ENCODE peak calls at places on chromosomes 11 and 22, in seven cellular contexts. K, C, A, L, E, P and I are unnamed samples.

GRCh38 chr11:30960387-30960992 is 374.3 kb upstream of the MPPED2 start:
- DNase-seq in K (peak; percentile 2), C (peak; percentile 75), A (no peak), L (no peak), E (peak; percentile 7), P (peak; percentile 10), I (peak; percentile 5)

GRCh38 chr11:112279901-112280267 is 19.2 kb upstream of the PLET1 start:
- DNase-seq in K (peak; percentile 75), C (peak; percentile 56), A (peak; percentile 70), L (peak; percentile 76), E (peak; percentile 85), P (peak; percentile 73), I (peak; percentile 75)

GRCh38 chr11:131242616-131243015 is 127.8 kb upstream of the NTM start:
- DNase-seq in K (no peak), C (no peak), A (no peak), L (no peak), E (no peak), P (no peak), I (no peak)

GRCh38 chr22:24055283-24055682 is 44.2 kb downstream of the CABIN1 start:
- DNase-seq in K (no peak), C (no peak), A (no peak), L (no peak), E (no peak), P (no peak), I (no peak)

GRCh38 chr11:75025561-75025960 is 36.8 kb downstream of the NEU3 start:
- DNase-seq in K (no peak), C (no peak), A (no peak), L (no peak), E (no peak), P (no peak), I (no peak)

GRCh38 chr11:76577199-76577920 is 93.2 kb downstream of the LRRC32 start:
- DNase-seq in K (peak; percentile 78), C (peak; percentile 58), A (peak; percentile 84), L (no peak), E (peak; percentile 66), P (peak; percentile 89), I (no peak)

GRCh38 chr22:30306629-30307016 is 17.3 kb upstream of the CASTOR1 start:
- DNase-seq in K (no peak), C (no peak), A (no peak), L (no peak), E (no peak), P (no peak), I (no peak)

GRCh38 chr22:35921777-35922176 is 106.8 kb downstream of the RBFOX2 start:
- DNase-seq in K (peak; percentile 94), C (peak; percentile 83), A (no peak), L (peak; percentile 53), E (peak; percentile 37), P (peak; percentile 79), I (peak; percentile 28)

GRCh38 chr11:21316591-21316990 is 647.2 kb downstream of the NELL1 start:
- DNase-seq in K (no peak), C (no peak), A (no peak), L (no peak), E (no peak), P (no peak), I (no peak)

GRCh38 chr22:17629646-17630045 is 1.1 kb upstream of the ATP6V1E1 start:
- DNase-seq in K (no peak), C (no peak), A (no peak), L (no peak), E (no peak), P (no peak), I (no peak)

GRCh38 chr11:32244453-32244852 is 153.6 kb downstream of the RCN1 start:
- DNase-seq in K (no peak), C (no peak), A (no peak), L (no peak), E (no peak), P (no peak), I (no peak)

GRCh38 chr11:68659158-68659921 is 25.0 kb upstream of the GAL start:
- DNase-seq in K (peak; percentile 99), C (peak; percentile 52), A (peak; percentile 66), L (no peak), E (no peak), P (no peak), I (no peak)

GRCh38 chr11:126039485-126040271 is 23.0 kb downstream of the CDON start:
- DNase-seq in K (no peak), C (no peak), A (no peak), L (no peak), E (no peak), P (no peak), I (no peak)

GRCh38 chr11:32290783-32291182 is 144.6 kb downstream of the WT1 start:
- DNase-seq in K (no peak), C (no peak), A (no peak), L (no peak), E (no peak), P (no peak), I (peak; percentile 11)

GRCh38 chr11:69657456-69657910 is 16.5 kb downstream of the CCND1 start:
- DNase-seq in K (no peak), C (no peak), A (no peak), L (no peak), E (no peak), P (no peak), I (no peak)

GRCh38 chr11:134498326-134499139 is 86.5 kb upstream of the B3GAT1 start:
- DNase-seq in K (no peak), C (no peak), A (no peak), L (no peak), E (no peak), P (no peak), I (no peak)

GRCh38 chr11:131300304-131300703 is 70.1 kb upstream of the NTM start:
- DNase-seq in K (no peak), C (no peak), A (no peak), L (no peak), E (no peak), P (no peak), I (peak; percentile 45)

GRCh38 chr11:62671604-62672528 is at the start of the genes LBHD1 and UQCC3:
- DNase-seq in K (peak; percentile 93), C (peak; percentile 92), A (peak; percentile 66), L (peak; percentile 68), E (peak; percentile 81), P (peak; percentile 66), I (peak; percentile 72)

GRCh38 chr11:5159806-5160205 is 5.2 kb upstream of the OR52A1 start:
- DNase-seq in K (no peak), C (no peak), A (no peak), L (no peak), E (no peak), P (no peak), I (no peak)

GRCh38 chr11:57567512-57568329 is at the start of gene UBE2L6:
- DNase-seq in K (peak; percentile 80), C (peak; percentile 76), A (peak; percentile 83), L (peak; percentile 91), E (peak; percentile 71), P (peak; percentile 63), I (peak; percentile 57)

GRCh38 chr22:49887074-49887471 is 31.2 kb downstream of the ALG12 start:
- DNase-seq in K (no peak), C (no peak), A (no peak), L (no peak), E (no peak), P (no peak), I (no peak)

GRCh38 chr11:94740083-94740974 is 27.8 kb upstream of the AMOTL1 start:
- DNase-seq in K (peak; percentile 76), C (no peak), A (peak; percentile 59), L (peak; percentile 46), E (peak; percentile 88), P (peak; percentile 6), I (peak; percentile 54)

GRCh38 chr11:116927163-116927772 is 89.8 kb upstream of the APOA1 start:
- DNase-seq in K (no peak), C (no peak), A (no peak), L (peak; percentile 25), E (no peak), P (no peak), I (peak; percentile 5)

GRCh38 chr11:38756537-38756936 is 2158.5 kb upstream of the RAG2 start:
- DNase-seq in K (no peak), C (no peak), A (no peak), L (no peak), E (no peak), P (no peak), I (no peak)

GRCh38 chr22:28902490-28902889 is 19.1 kb downstream of the ZNRF3 start:
- DNase-seq in K (no peak), C (no peak), A (no peak), L (no peak), E (no peak), P (no peak), I (no peak)

GRCh38 chr11:69353696-69354544 is 60.0 kb downstream of the MYEOV start:
- DNase-seq in K (no peak), C (no peak), A (no peak), L (no peak), E (no peak), P (no peak), I (no peak)

DNA sequence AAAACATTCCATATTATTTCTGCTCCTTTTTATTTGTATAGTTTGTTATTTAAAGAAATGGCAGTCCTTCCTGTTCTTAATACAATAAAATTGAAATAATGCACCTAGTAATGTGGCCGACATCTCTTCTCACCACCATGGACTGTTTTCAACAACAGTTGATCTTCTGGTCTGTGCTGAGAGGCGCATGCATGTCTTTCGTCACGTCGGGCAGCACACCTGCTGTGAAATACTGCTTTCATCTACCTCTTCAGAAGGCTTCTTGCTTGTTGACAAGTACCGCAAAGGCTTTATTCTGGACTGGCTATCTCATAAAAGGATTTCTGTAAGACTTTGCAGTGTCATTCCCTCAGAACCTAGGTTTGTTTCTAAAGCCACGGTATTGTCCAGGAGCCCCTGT is 13.9 kb upstream of the MYO18B start:
- DNase-seq in K (no peak), C (no peak), A (no peak), L (no peak), E (no peak), P (no peak), I (no peak)
- TF ChIP-seq CTCF in K (no peak), C (no peak), A (no peak), L (no peak), E (no peak), P (no peak), I (no peak)

GRCh38 chr22:31340765-31341247 is 5.3 kb downstream of the PATZ1 start:
- DNase-seq in K (no peak), C (no peak), A (no peak), L (no peak), E (no peak), P (no peak), I (no peak)
- TF ChIP-seq CTCF in K (no peak), C (no peak), A (no peak), L (no peak), E (no peak), P (no peak), I (no peak)

DNA sequence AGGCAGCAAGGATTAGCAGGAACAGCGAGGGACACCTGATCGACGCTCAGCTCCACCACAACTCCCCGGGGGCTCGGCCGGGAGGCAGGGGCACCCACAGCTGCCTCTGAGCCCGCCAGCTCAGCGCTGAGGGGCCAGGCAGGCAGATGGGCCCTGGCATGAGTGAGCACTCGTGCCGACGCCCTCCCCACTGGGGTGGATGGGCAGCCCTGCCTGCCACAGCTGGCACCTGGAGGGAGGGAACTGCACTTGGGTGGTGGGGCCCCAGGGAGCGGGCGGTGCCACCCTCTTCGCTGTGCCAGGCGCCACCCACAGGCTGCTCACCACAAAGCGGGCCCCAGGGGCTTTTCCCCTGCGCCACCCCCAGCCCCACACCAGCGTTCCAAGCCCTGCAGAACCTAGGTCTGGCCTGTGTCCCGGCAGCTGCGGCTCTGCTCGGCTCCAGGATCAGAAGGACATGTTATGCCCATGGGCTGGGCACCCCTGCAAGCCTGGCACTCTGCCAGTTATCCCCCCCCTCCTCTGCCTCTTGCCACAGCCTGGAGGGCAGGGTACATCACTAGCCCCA is 28.8 kb downstream of the WNT7B start:
- DNase-seq in K (no peak), C (no peak), A (no peak), L (no peak), E (no peak), P (no peak), I (no peak)
- TF ChIP-seq CTCF in K (no peak), C (no peak), A (no peak), L (no peak), E (no peak), P (no peak), I (no peak)

GRCh38 chr22:37492428-37493344 is 6.5 kb upstream of the MFNG start:
- DNase-seq in K (peak; percentile 80), C (peak; percentile 71), A (no peak), L (peak; percentile 60), E (no peak), P (peak; percentile 52), I (no peak)
- TF ChIP-seq CTCF in K (peak; percentile 69), C (peak; percentile 39), A (peak; percentile 47), L (peak; percentile 42), E (peak; percentile 33), P (peak; percentile 56), I (peak; percentile 49)